ENCODE peak calls at places on chromosomes 16 and 17, in five cellular contexts. B, Z, A, L and X are unnamed samples.

GRCh38 chr16:68823401-68823800 is 19.9 kb upstream of the TANGO6 start:
- DNase-seq in L (no peak), B (no peak), Z (no peak), A (no peak), X (peak; percentile 69)

GRCh38 chr16:1557576-1557975 is 24.1 kb downstream of the TMEM204 start:
- DNase-seq in Z (no peak), L (no peak), A (no peak), B (no peak), X (no peak)

GRCh38 chr17:4599505-4600281 is 15.4 kb downstream of the SMTNL2 start:
- DNase-seq in L (no peak), A (peak; percentile 47), Z (peak; percentile 76), B (peak; percentile 27), X (peak; percentile 74)

GRCh38 chr16:28192811-28193529 is 18.8 kb downstream of the XPO6 start:
- DNase-seq in L (no peak), A (no peak), Z (no peak), B (no peak), X (no peak)

GRCh38 chr16:28873543-28874201 is 4.6 kb upstream of the ATP2A1 start:
- DNase-seq in L (no peak), B (peak; percentile 80), Z (peak; percentile 87), A (no peak), X (peak; percentile 78)

GRCh38 chr16:60991886-60992285 is 1044.4 kb downstream of the CDH8 start:
- DNase-seq in L (no peak), A (no peak), Z (no peak), B (no peak), X (peak; percentile 21)

GRCh38 chr17:77736207-77736600 is 222.3 kb upstream of the TNRC6C start:
- DNase-seq in B (no peak), A (no peak), L (no peak), Z (peak; percentile 55), X (peak; percentile 29)

GRCh38 chr16:4801051-4801961 is 1.1 kb downstream of the ROGDI start:
- DNase-seq in A (no peak), B (no peak), Z (no peak), L (no peak), X (peak; percentile 27)

GRCh38 chr17:60528828-60529227 is 2.8 kb upstream of the APPBP2 start:
- DNase-seq in A (no peak), L (no peak), Z (no peak), B (no peak), X (no peak)

GRCh38 chr17:28170771-28171170 is 128.3 kb downstream of the NLK start:
- DNase-seq in A (no peak), B (no peak), Z (no peak), L (no peak), X (no peak)

GRCh38 chr16:20397468-20398074 is 7.0 kb downstream of the PDILT start:
- DNase-seq in L (no peak), A (peak; percentile 31), B (no peak), Z (no peak), X (no peak)

GRCh38 chr17:78357687-78358537 is 2.0 kb downstream of the SOCS3 start:
- DNase-seq in A (no peak), L (no peak), B (no peak), Z (no peak), X (peak; percentile 47)

GRCh38 chr17:51322390-51323029 is 62.2 kb downstream of the UTP18 start:
- DNase-seq in L (no peak), A (peak; percentile 66), B (peak; percentile 24), Z (no peak), X (peak; percentile 88)

GRCh38 chr16:67265834-67266233 is 13.5 kb upstream of the PLEKHG4 start:
- DNase-seq in A (no peak), Z (no peak), L (no peak), B (no peak), X (no peak)

GRCh38 chr17:77160877-77161530 is 20.2 kb downstream of the SEC14L1 start:
- DNase-seq in L (no peak), A (peak; percentile 49), Z (no peak), B (no peak), X (no peak)

GRCh38 chr17:28533091-28533670 is 19.2 kb downstream of the UNC119 start:
- DNase-seq in Z (no peak), B (no peak), L (no peak), A (no peak), X (no peak)

GRCh38 chr16:88920618-88921602 is 54.5 kb upstream of the PABPN1L start:
- DNase-seq in L (no peak), A (no peak), Z (no peak), B (peak; percentile 38), X (no peak)

GRCh38 chr17:7336240-7337175 is at the start of gene ACAP1:
- DNase-seq in L (no peak), B (peak; percentile 44), Z (peak; percentile 79), A (no peak), X (peak; percentile 90)

GRCh38 chr16:13935408-13935807 is 15.5 kb downstream of the ERCC4 start:
- DNase-seq in L (no peak), Z (peak; percentile 91), A (peak; percentile 34), B (peak; percentile 49), X (peak; percentile 87)

GRCh38 chr17:74430706-74431567 is 951 bp upstream of the GPRC5C start:
- DNase-seq in B (peak; percentile 64), Z (peak; percentile 78), A (peak; percentile 95), L (peak; percentile 26), X (peak; percentile 80)

GRCh38 chr17:38746893-38747384 is 1.2 kb downstream of the PCGF2 start:
- DNase-seq in Z (no peak), L (no peak), B (no peak), A (no peak), X (no peak)

GRCh38 chr17:59010026-59010425 is 96.7 kb downstream of the TRIM37 start:
- DNase-seq in Z (no peak), A (no peak), L (no peak), B (no peak), X (no peak)

GRCh38 chr17:1945621-1946020 is 79.5 kb downstream of the RTN4RL1 start:
- DNase-seq in A (no peak), Z (no peak), B (no peak), L (no peak), X (no peak)

GRCh38 chr17:36602030-36602737 is 801 bp downstream of the MRM1 start:
- DNase-seq in L (no peak), B (peak; percentile 25), A (no peak), Z (peak; percentile 65), X (peak; percentile 46)

GRCh38 chr17:44267165-44267455 is 825 bp downstream of the SLC4A1 start:
- DNase-seq in Z (no peak), L (no peak), B (no peak), A (no peak), X (no peak)

GRCh38 chr17:44267818-44268490 is at the start of gene SLC4A1:
- DNase-seq in L (no peak), A (no peak), B (peak; percentile 83), Z (no peak), X (no peak)

GRCh38 chr17:44266402-44267164 is 1.4 kb downstream of the SLC4A1 start:
- DNase-seq in Z (no peak), L (no peak), B (peak; percentile 97), A (no peak), X (no peak)

GRCh38 chr17:44269795-44270320 is 1.9 kb upstream of the SLC4A1 start:
- DNase-seq in Z (no peak), B (no peak), L (no peak), A (no peak), X (no peak)

GRCh38 chr17:44269118-44269794 is 1.3 kb upstream of the SLC4A1 start:
- DNase-seq in Z (no peak), A (no peak), L (no peak), B (peak; percentile 63), X (no peak)
- TF ChIP-seq CREB1 in Z (no peak), A (no peak), L (no peak), B (no peak), X (no peak)

DNA sequence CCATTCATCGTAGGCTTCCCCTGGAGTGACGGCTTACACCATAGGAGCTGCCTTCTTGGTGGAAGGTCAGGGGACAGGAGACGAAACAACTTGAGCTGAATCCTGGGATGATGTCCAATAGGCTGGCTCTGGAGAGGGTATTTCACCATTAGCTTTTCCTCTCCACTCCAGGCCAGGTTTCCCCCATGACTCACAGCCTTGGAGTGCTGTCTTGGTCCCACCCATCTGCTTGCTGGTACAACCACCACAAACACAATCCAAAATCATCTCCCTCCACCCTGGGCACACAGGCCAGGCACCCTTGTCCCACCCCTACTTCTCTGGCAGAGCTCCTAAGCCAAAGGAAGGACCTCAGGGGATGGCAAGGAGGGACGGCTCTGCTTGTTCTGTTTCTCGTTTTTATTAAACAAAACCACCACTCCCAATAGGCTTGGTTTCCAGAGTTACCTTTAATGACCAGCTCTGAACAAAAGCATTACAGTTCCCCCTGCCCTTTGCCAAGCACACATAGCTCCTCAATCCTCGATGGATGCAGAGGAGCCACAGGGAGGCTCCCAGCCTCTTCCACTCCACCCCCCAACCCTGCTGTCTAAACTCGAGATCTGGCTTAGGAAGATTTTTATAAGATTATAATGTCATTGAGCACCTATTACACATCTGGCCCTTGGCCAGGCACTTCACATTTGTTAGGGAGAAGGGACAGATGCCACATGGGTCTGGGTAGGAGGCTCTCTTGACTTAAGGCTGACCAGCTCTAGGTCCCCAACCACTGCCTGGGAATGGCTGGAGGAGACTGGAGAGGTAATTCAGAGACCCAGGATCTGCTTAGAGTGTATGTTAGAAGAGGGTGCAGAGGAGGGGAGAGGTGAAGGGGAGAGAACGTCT is 13.3 kb downstream of the CAVIN1 start:
- DNase-seq in A (no peak), Z (no peak), B (no peak), L (no peak), X (no peak)
- H3K4me3 ChIP-seq in A (no peak overlapping the region), Z (no peak overlapping the region), B (no peak overlapping the region), L (no peak overlapping the region), X (no peak overlapping the region)

GRCh38 chr16:57319646-57320045 is 35.2 kb upstream of the PLLP start:
- DNase-seq in L (no peak), A (no peak), B (no peak), Z (no peak), X (no peak)

GRCh38 chr16:57315401-57315800 is 30.9 kb upstream of the PLLP start:
- DNase-seq in B (peak; percentile 5), Z (peak; percentile 28), A (no peak), L (no peak), X (no peak)

GRCh38 chr16:57314161-57314785 is 29.8 kb upstream of the PLLP start:
- DNase-seq in A (no peak), B (peak; percentile 3), Z (peak; percentile 28), L (no peak), X (no peak)

GRCh38 chr16:57316390-57317017 is 32.0 kb upstream of the PLLP start:
- DNase-seq in Z (peak; percentile 23), A (no peak), L (no peak), B (peak; percentile 5), X (no peak)

GRCh38 chr16:57318240-57318970 is 33.9 kb upstream of the PLLP start:
- DNase-seq in B (peak; percentile 13), A (no peak), L (no peak), Z (no peak), X (peak; percentile 67)
- TF ChIP-seq CTCF in B (no peak), A (no peak), L (no peak), Z (no peak), X (peak; percentile 22)

GRCh38 chr16:22352726-22353125 is 21.7 kb downstream of the CDR2 start:
- DNase-seq in L (no peak), B (no peak), Z (no peak), A (no peak), X (no peak)

GRCh38 chr16:22346463-22346862 is 28.0 kb downstream of the CDR2 start:
- DNase-seq in A (no peak), L (no peak), B (no peak), Z (no peak), X (no peak)

GRCh38 chr16:22352119-22352518 is 22.3 kb downstream of the CDR2 start:
- DNase-seq in Z (no peak), A (no peak), L (no peak), B (no peak), X (no peak)

GRCh38 chr16:22347100-22347820 is 27.2 kb downstream of the CDR2 start:
- DNase-seq in A (no peak), L (no peak), Z (no peak), B (no peak), X (no peak)

GRCh38 chr16:22348296-22348695 is 26.1 kb downstream of the CDR2 start:
- DNase-seq in B (no peak), L (no peak), A (no peak), Z (no peak), X (no peak)
- TF ChIP-seq CREB1 in B (no peak), L (no peak), A (no peak), Z (no peak), X (no peak)